ENCODE peak calls at places on chromosomes 2 and 18, in seven cellular contexts. I is GM12865; W is gastrocnemius medialis; A is activated CD8-positive, alpha-beta memory T cell treated with anti-CD3 and anti-CD28 coated beads, Interleukin-2, amount 10 ng/mL, durations not matched to agents 7 days and 5 days; C is islet precursor cell; T is sciatic nerve; O is effector CD4-positive, alpha-beta T cell. X is an unnamed sample.

GRCh38 chr18:31275722-31276463 is 42.1 kb upstream of the DSG1 start:
- DNase-seq in I (peak), W (no peak), A (no peak), C (no peak), T (no peak), O (no peak), X (no peak)

GRCh38 chr2:143458258-143458954 is 329.2 kb downstream of the ARHGAP15 start:
- DNase-seq in I (no peak), W (no peak), A (no peak), C (no peak), T (no peak), O (no peak), X (no peak)

GRCh38 chr2:177171418-177171865 is 41.2 kb upstream of the HNRNPA3 start:
- DNase-seq in I (no peak), W (no peak), A (no peak), C (peak), T (no peak), O (no peak), X (no peak)

GRCh38 chr2:3144856-3145255 is 232.8 kb downstream of the EIPR1 start:
- DNase-seq in I (no peak), W (no peak), A (no peak), C (no peak), T (no peak), O (no peak), X (no peak)

GRCh38 chr2:7075834-7076233 is 158.6 kb downstream of the RNF144A start:
- DNase-seq in I (no peak), W (no peak), A (no peak), C (no peak), T (no peak), O (no peak), X (no peak)

GRCh38 chr2:78261454-78261853 is 739.3 kb upstream of the LRRTM4 start:
- DNase-seq in I (no peak), W (no peak), A (no peak), C (no peak), T (no peak), O (no peak), X (no peak)

GRCh38 chr2:240424341-240425235 is 10.9 kb upstream of the GPC1 start:
- DNase-seq in I (no peak), W (no peak), A (no peak), C (peak), T (peak), O (no peak), X (no peak)

GRCh38 chr2:216015722-216016464 is 2.5 kb upstream of the MREG start:
- DNase-seq in I (peak), W (no peak), A (peak), C (no peak), T (no peak), O (peak), X (peak)

GRCh38 chr2:8488001-8488738 is 193.7 kb upstream of the ID2 start:
- DNase-seq in I (peak), W (no peak), A (peak), C (no peak), T (peak), O (peak), X (peak)

GRCh38 chr2:102915128-102915527 is 153.3 kb downstream of the TMEM182 start:
- DNase-seq in I (no peak), W (no peak), A (no peak), C (no peak), T (no peak), O (no peak), X (no peak)

GRCh38 chr2:10868465-10869314 is 43.0 kb upstream of the KCNF1 start:
- DNase-seq in I (no peak), W (no peak), A (no peak), C (no peak), T (no peak), O (no peak), X (no peak)

GRCh38 chr2:8609357-8609804 is 72.5 kb upstream of the ID2 start:
- DNase-seq in I (no peak), W (no peak), A (no peak), C (peak), T (no peak), O (no peak), X (no peak)

GRCh38 chr18:79522451-79523220 is 126.9 kb downstream of the NFATC1 start:
- DNase-seq in I (no peak), W (no peak), A (peak), C (peak), T (peak), O (peak), X (no peak)

GRCh38 chr18:52216104-52216503 is 123.9 kb upstream of the DCC start:
- DNase-seq in I (no peak), W (no peak), A (no peak), C (no peak), T (no peak), O (no peak), X (no peak)